ENCODE peak calls at places on chromosomes 13 and 19, in ten cellular contexts. One of them, this sample, is unnamed.
A peak's percentile ranks its signal among the peaks of the same experiment; 100 is the strongest.

GRCh38 chr19:41706741-41707501 is 1.5 kb upstream of the CEACAM5 start:
- DNase-seq in nucleus accumbens: no peak
- DNase-seq in stimulated activated naive CD4-positive, alpha-beta T cell treated with Interleukin-2 at 50 U/mL for 16 hours: peak; percentile 76
- DNase-seq in body of pancreas: peak; percentile 77
- DNase-seq in stimulated activated CD4-positive, alpha-beta T cell treated with anti-CD3 and anti-CD28 coated beads, TNF-alpha, amount 100 ng/mL, for 4 hours: peak; percentile 51
- DNase-seq in AML-193: peak; percentile 64
- DNase-seq in putamen: no peak
- DNase-seq in islet precursor cell: peak; percentile 87
- DNase-seq in left colon: peak; percentile 85
- DNase-seq in uterus: no peak
- DNase-seq in this sample: peak; percentile 43

GRCh38 chr13:99580500-99581268 is 79.4 kb downstream of the TM9SF2 start:
- DNase-seq in nucleus accumbens: no peak
- DNase-seq in stimulated activated naive CD4-positive, alpha-beta T cell treated with Interleukin-2 at 50 U/mL for 16 hours: no peak
- DNase-seq in body of pancreas: no peak
- DNase-seq in stimulated activated CD4-positive, alpha-beta T cell treated with anti-CD3 and anti-CD28 coated beads, TNF-alpha, amount 100 ng/mL, for 4 hours: no peak
- DNase-seq in AML-193: no peak
- DNase-seq in putamen: no peak
- DNase-seq in islet precursor cell: no peak
- DNase-seq in left colon: no peak
- DNase-seq in uterus: no peak
- DNase-seq in this sample: no peak

GRCh38 chr19:3670796-3671679 is 29.2 kb downstream of the PIP5K1C start:
- DNase-seq in nucleus accumbens: no peak
- DNase-seq in stimulated activated naive CD4-positive, alpha-beta T cell treated with Interleukin-2 at 50 U/mL for 16 hours: peak; percentile 31
- DNase-seq in body of pancreas: peak; percentile 36
- DNase-seq in stimulated activated CD4-positive, alpha-beta T cell treated with anti-CD3 and anti-CD28 coated beads, TNF-alpha, amount 100 ng/mL, for 4 hours: no peak
- DNase-seq in AML-193: no peak
- DNase-seq in putamen: no peak
- DNase-seq in islet precursor cell: no peak
- DNase-seq in left colon: peak; percentile 71
- DNase-seq in uterus: peak; percentile 92
- DNase-seq in this sample: no peak

GRCh38 chr19:5253403-5254110 is 87.1 kb downstream of the PTPRS start:
- DNase-seq in nucleus accumbens: no peak
- DNase-seq in stimulated activated naive CD4-positive, alpha-beta T cell treated with Interleukin-2 at 50 U/mL for 16 hours: no peak
- DNase-seq in body of pancreas: no peak
- DNase-seq in stimulated activated CD4-positive, alpha-beta T cell treated with anti-CD3 and anti-CD28 coated beads, TNF-alpha, amount 100 ng/mL, for 4 hours: no peak
- DNase-seq in AML-193: no peak
- DNase-seq in putamen: no peak
- DNase-seq in islet precursor cell: no peak
- DNase-seq in left colon: no peak
- DNase-seq in uterus: no peak
- DNase-seq in this sample: no peak

GRCh38 chr13:44575741-44576395 is at the start of gene TSC22D1:
- DNase-seq in nucleus accumbens: peak; percentile 20
- DNase-seq in stimulated activated naive CD4-positive, alpha-beta T cell treated with Interleukin-2 at 50 U/mL for 16 hours: peak; percentile 65
- DNase-seq in body of pancreas: peak; percentile 54
- DNase-seq in stimulated activated CD4-positive, alpha-beta T cell treated with anti-CD3 and anti-CD28 coated beads, TNF-alpha, amount 100 ng/mL, for 4 hours: peak; percentile 59
- DNase-seq in AML-193: peak; percentile 16
- DNase-seq in putamen: peak; percentile 62
- DNase-seq in islet precursor cell: peak; percentile 70
- DNase-seq in left colon: peak; percentile 48
- DNase-seq in uterus: peak; percentile 38
- DNase-seq in this sample: peak; percentile 48

GRCh38 chr19:3154957-3155736 is 19.3 kb downstream of the GNA15 start:
- DNase-seq in nucleus accumbens: no peak
- DNase-seq in stimulated activated naive CD4-positive, alpha-beta T cell treated with Interleukin-2 at 50 U/mL for 16 hours: peak; percentile 83
- DNase-seq in body of pancreas: peak; percentile 59
- DNase-seq in stimulated activated CD4-positive, alpha-beta T cell treated with anti-CD3 and anti-CD28 coated beads, TNF-alpha, amount 100 ng/mL, for 4 hours: peak; percentile 81
- DNase-seq in AML-193: peak; percentile 45
- DNase-seq in putamen: no peak
- DNase-seq in islet precursor cell: peak; percentile 95
- DNase-seq in left colon: peak; percentile 73
- DNase-seq in uterus: peak; percentile 87
- DNase-seq in this sample: peak; percentile 70

GRCh38 chr19:7857727-7858701 is 16.2 kb downstream of the PRR36 start:
- DNase-seq in nucleus accumbens: no peak
- DNase-seq in stimulated activated naive CD4-positive, alpha-beta T cell treated with Interleukin-2 at 50 U/mL for 16 hours: no peak
- DNase-seq in body of pancreas: no peak
- DNase-seq in stimulated activated CD4-positive, alpha-beta T cell treated with anti-CD3 and anti-CD28 coated beads, TNF-alpha, amount 100 ng/mL, for 4 hours: no peak
- DNase-seq in AML-193: no peak
- DNase-seq in putamen: no peak
- DNase-seq in islet precursor cell: peak; percentile 90
- DNase-seq in left colon: no peak
- DNase-seq in uterus: no peak
- DNase-seq in this sample: no peak

GRCh38 chr13:71864094-71864980 is 2.7 kb downstream of the DACH1 start:
- DNase-seq in nucleus accumbens: no peak
- DNase-seq in stimulated activated naive CD4-positive, alpha-beta T cell treated with Interleukin-2 at 50 U/mL for 16 hours: no peak
- DNase-seq in body of pancreas: peak; percentile 47
- DNase-seq in stimulated activated CD4-positive, alpha-beta T cell treated with anti-CD3 and anti-CD28 coated beads, TNF-alpha, amount 100 ng/mL, for 4 hours: no peak
- DNase-seq in AML-193: peak; percentile 53
- DNase-seq in putamen: no peak
- DNase-seq in islet precursor cell: peak; percentile 63
- DNase-seq in left colon: peak; percentile 84
- DNase-seq in uterus: peak; percentile 49
- DNase-seq in this sample: no peak

GRCh38 chr13:110425444-110425780 is 118.3 kb downstream of the COL4A2 start:
- DNase-seq in nucleus accumbens: no peak
- DNase-seq in stimulated activated naive CD4-positive, alpha-beta T cell treated with Interleukin-2 at 50 U/mL for 16 hours: no peak
- DNase-seq in body of pancreas: no peak
- DNase-seq in stimulated activated CD4-positive, alpha-beta T cell treated with anti-CD3 and anti-CD28 coated beads, TNF-alpha, amount 100 ng/mL, for 4 hours: no peak
- DNase-seq in AML-193: no peak
- DNase-seq in putamen: no peak
- DNase-seq in islet precursor cell: no peak
- DNase-seq in left colon: no peak
- DNase-seq in uterus: no peak
- DNase-seq in this sample: no peak

GRCh38 chr13:100069278-100069677 is 19.6 kb upstream of the PCCA start:
- DNase-seq in nucleus accumbens: no peak
- DNase-seq in stimulated activated naive CD4-positive, alpha-beta T cell treated with Interleukin-2 at 50 U/mL for 16 hours: no peak
- DNase-seq in body of pancreas: peak; percentile 16
- DNase-seq in stimulated activated CD4-positive, alpha-beta T cell treated with anti-CD3 and anti-CD28 coated beads, TNF-alpha, amount 100 ng/mL, for 4 hours: no peak
- DNase-seq in AML-193: peak; percentile 27
- DNase-seq in putamen: no peak
- DNase-seq in islet precursor cell: no peak
- DNase-seq in left colon: no peak
- DNase-seq in uterus: no peak
- DNase-seq in this sample: no peak

GRCh38 chr19:38596057-38596981 is 21.4 kb downstream of the MAP4K1 start:
- DNase-seq in nucleus accumbens: no peak
- DNase-seq in stimulated activated naive CD4-positive, alpha-beta T cell treated with Interleukin-2 at 50 U/mL for 16 hours: no peak
- DNase-seq in body of pancreas: peak; percentile 72
- DNase-seq in stimulated activated CD4-positive, alpha-beta T cell treated with anti-CD3 and anti-CD28 coated beads, TNF-alpha, amount 100 ng/mL, for 4 hours: no peak
- DNase-seq in AML-193: no peak
- DNase-seq in putamen: no peak
- DNase-seq in islet precursor cell: peak; percentile 81
- DNase-seq in left colon: no peak
- DNase-seq in uterus: no peak
- DNase-seq in this sample: peak; percentile 16

GRCh38 chr19:8451885-8452284 is 7.1 kb downstream of the HNRNPM start:
- DNase-seq in nucleus accumbens: no peak
- DNase-seq in stimulated activated naive CD4-positive, alpha-beta T cell treated with Interleukin-2 at 50 U/mL for 16 hours: no peak
- DNase-seq in body of pancreas: no peak
- DNase-seq in stimulated activated CD4-positive, alpha-beta T cell treated with anti-CD3 and anti-CD28 coated beads, TNF-alpha, amount 100 ng/mL, for 4 hours: no peak
- DNase-seq in AML-193: no peak
- DNase-seq in putamen: no peak
- DNase-seq in islet precursor cell: no peak
- DNase-seq in left colon: no peak
- DNase-seq in uterus: no peak
- DNase-seq in this sample: no peak

GRCh38 chr13:22517544-22517943 is 663.2 kb upstream of the SGCG start:
- DNase-seq in nucleus accumbens: no peak
- DNase-seq in stimulated activated naive CD4-positive, alpha-beta T cell treated with Interleukin-2 at 50 U/mL for 16 hours: no peak
- DNase-seq in body of pancreas: no peak
- DNase-seq in stimulated activated CD4-positive, alpha-beta T cell treated with anti-CD3 and anti-CD28 coated beads, TNF-alpha, amount 100 ng/mL, for 4 hours: no peak
- DNase-seq in AML-193: no peak
- DNase-seq in putamen: no peak
- DNase-seq in islet precursor cell: no peak
- DNase-seq in left colon: no peak
- DNase-seq in uterus: no peak
- DNase-seq in this sample: no peak

GRCh38 chr19:1521636-1522035 is 2.2 kb upstream of the PLK5 start:
- DNase-seq in nucleus accumbens: peak; percentile 38
- DNase-seq in stimulated activated naive CD4-positive, alpha-beta T cell treated with Interleukin-2 at 50 U/mL for 16 hours: no peak
- DNase-seq in body of pancreas: no peak
- DNase-seq in stimulated activated CD4-positive, alpha-beta T cell treated with anti-CD3 and anti-CD28 coated beads, TNF-alpha, amount 100 ng/mL, for 4 hours: no peak
- DNase-seq in AML-193: no peak
- DNase-seq in putamen: peak; percentile 57
- DNase-seq in islet precursor cell: no peak
- DNase-seq in left colon: no peak
- DNase-seq in uterus: no peak
- DNase-seq in this sample: no peak

GRCh38 chr13:40969169-40969901 is 49.8 kb downstream of the ELF1 start:
- DNase-seq in nucleus accumbens: no peak
- DNase-seq in stimulated activated naive CD4-positive, alpha-beta T cell treated with Interleukin-2 at 50 U/mL for 16 hours: no peak
- DNase-seq in body of pancreas: no peak
- DNase-seq in stimulated activated CD4-positive, alpha-beta T cell treated with anti-CD3 and anti-CD28 coated beads, TNF-alpha, amount 100 ng/mL, for 4 hours: no peak
- DNase-seq in AML-193: no peak
- DNase-seq in putamen: no peak
- DNase-seq in islet precursor cell: no peak
- DNase-seq in left colon: no peak
- DNase-seq in uterus: no peak
- DNase-seq in this sample: no peak

GRCh38 chr13:30757026-30757425 is 21.7 kb downstream of the ALOX5AP start:
- DNase-seq in nucleus accumbens: no peak
- DNase-seq in stimulated activated naive CD4-positive, alpha-beta T cell treated with Interleukin-2 at 50 U/mL for 16 hours: no peak
- DNase-seq in body of pancreas: no peak
- DNase-seq in stimulated activated CD4-positive, alpha-beta T cell treated with anti-CD3 and anti-CD28 coated beads, TNF-alpha, amount 100 ng/mL, for 4 hours: no peak
- DNase-seq in AML-193: no peak
- DNase-seq in putamen: no peak
- DNase-seq in islet precursor cell: no peak
- DNase-seq in left colon: no peak
- DNase-seq in uterus: no peak
- DNase-seq in this sample: no peak

GRCh38 chr13:113785051-113786010 is 26.3 kb downstream of the TMEM255B start:
- DNase-seq in nucleus accumbens: no peak
- DNase-seq in stimulated activated naive CD4-positive, alpha-beta T cell treated with Interleukin-2 at 50 U/mL for 16 hours: no peak
- DNase-seq in body of pancreas: no peak
- DNase-seq in stimulated activated CD4-positive, alpha-beta T cell treated with anti-CD3 and anti-CD28 coated beads, TNF-alpha, amount 100 ng/mL, for 4 hours: no peak
- DNase-seq in AML-193: peak; percentile 67
- DNase-seq in putamen: no peak
- DNase-seq in islet precursor cell: no peak
- DNase-seq in left colon: no peak
- DNase-seq in uterus: no peak
- DNase-seq in this sample: no peak

GRCh38 chr19:33171222-33171795 is 22.8 kb upstream of the LRP3 start:
- DNase-seq in nucleus accumbens: no peak
- DNase-seq in stimulated activated naive CD4-positive, alpha-beta T cell treated with Interleukin-2 at 50 U/mL for 16 hours: no peak
- DNase-seq in body of pancreas: no peak
- DNase-seq in stimulated activated CD4-positive, alpha-beta T cell treated with anti-CD3 and anti-CD28 coated beads, TNF-alpha, amount 100 ng/mL, for 4 hours: no peak
- DNase-seq in AML-193: no peak
- DNase-seq in putamen: no peak
- DNase-seq in islet precursor cell: no peak
- DNase-seq in left colon: no peak
- DNase-seq in uterus: no peak
- DNase-seq in this sample: no peak

GRCh38 chr19:31231181-31231580 is 118.1 kb downstream of the TSHZ3 start:
- DNase-seq in nucleus accumbens: no peak
- DNase-seq in stimulated activated naive CD4-positive, alpha-beta T cell treated with Interleukin-2 at 50 U/mL for 16 hours: no peak
- DNase-seq in body of pancreas: no peak
- DNase-seq in stimulated activated CD4-positive, alpha-beta T cell treated with anti-CD3 and anti-CD28 coated beads, TNF-alpha, amount 100 ng/mL, for 4 hours: no peak
- DNase-seq in AML-193: no peak
- DNase-seq in putamen: no peak
- DNase-seq in islet precursor cell: no peak
- DNase-seq in left colon: no peak
- DNase-seq in uterus: no peak
- DNase-seq in this sample: no peak

GRCh38 chr13:24053505-24054251 is 106.8 kb upstream of the SPATA13 start:
- DNase-seq in nucleus accumbens: peak; percentile 59
- DNase-seq in stimulated activated naive CD4-positive, alpha-beta T cell treated with Interleukin-2 at 50 U/mL for 16 hours: peak; percentile 53
- DNase-seq in body of pancreas: peak; percentile 82
- DNase-seq in stimulated activated CD4-positive, alpha-beta T cell treated with anti-CD3 and anti-CD28 coated beads, TNF-alpha, amount 100 ng/mL, for 4 hours: peak; percentile 28
- DNase-seq in AML-193: peak; percentile 52
- DNase-seq in putamen: peak; percentile 83
- DNase-seq in islet precursor cell: peak; percentile 88
- DNase-seq in left colon: peak; percentile 60
- DNase-seq in uterus: peak; percentile 58
- DNase-seq in this sample: peak; percentile 21

GRCh38 chr19:18298601-18299000 is 17.2 kb upstream of the JUND start:
- DNase-seq in nucleus accumbens: no peak
- DNase-seq in stimulated activated naive CD4-positive, alpha-beta T cell treated with Interleukin-2 at 50 U/mL for 16 hours: no peak
- DNase-seq in body of pancreas: no peak
- DNase-seq in stimulated activated CD4-positive, alpha-beta T cell treated with anti-CD3 and anti-CD28 coated beads, TNF-alpha, amount 100 ng/mL, for 4 hours: no peak
- DNase-seq in AML-193: no peak
- DNase-seq in putamen: no peak
- DNase-seq in islet precursor cell: no peak
- DNase-seq in left colon: no peak
- DNase-seq in uterus: no peak
- DNase-seq in this sample: no peak

GRCh38 chr19:45171211-45171623 is 6.8 kb downstream of the TRAPPC6A start:
- DNase-seq in nucleus accumbens: no peak
- DNase-seq in stimulated activated naive CD4-positive, alpha-beta T cell treated with Interleukin-2 at 50 U/mL for 16 hours: peak; percentile 25
- DNase-seq in body of pancreas: no peak
- DNase-seq in stimulated activated CD4-positive, alpha-beta T cell treated with anti-CD3 and anti-CD28 coated beads, TNF-alpha, amount 100 ng/mL, for 4 hours: peak; percentile 24
- DNase-seq in AML-193: no peak
- DNase-seq in putamen: no peak
- DNase-seq in islet precursor cell: no peak
- DNase-seq in left colon: no peak
- DNase-seq in uterus: no peak
- DNase-seq in this sample: no peak

GRCh38 chr19:31263317-31263716 is 85.9 kb downstream of the TSHZ3 start:
- DNase-seq in nucleus accumbens: no peak
- DNase-seq in stimulated activated naive CD4-positive, alpha-beta T cell treated with Interleukin-2 at 50 U/mL for 16 hours: no peak
- DNase-seq in body of pancreas: no peak
- DNase-seq in stimulated activated CD4-positive, alpha-beta T cell treated with anti-CD3 and anti-CD28 coated beads, TNF-alpha, amount 100 ng/mL, for 4 hours: no peak
- DNase-seq in AML-193: no peak
- DNase-seq in putamen: no peak
- DNase-seq in islet precursor cell: peak; percentile 19
- DNase-seq in left colon: no peak
- DNase-seq in uterus: peak; percentile 28
- DNase-seq in this sample: no peak

GRCh38 chr13:98252931-98253470 is 75.9 kb upstream of the RNF113B start:
- DNase-seq in nucleus accumbens: no peak
- DNase-seq in stimulated activated naive CD4-positive, alpha-beta T cell treated with Interleukin-2 at 50 U/mL for 16 hours: no peak
- DNase-seq in body of pancreas: no peak
- DNase-seq in stimulated activated CD4-positive, alpha-beta T cell treated with anti-CD3 and anti-CD28 coated beads, TNF-alpha, amount 100 ng/mL, for 4 hours: no peak
- DNase-seq in AML-193: no peak
- DNase-seq in putamen: no peak
- DNase-seq in islet precursor cell: peak; percentile 86
- DNase-seq in left colon: no peak
- DNase-seq in uterus: no peak
- DNase-seq in this sample: no peak

GRCh38 chr19:50669319-50670101 is 20.3 kb downstream of the C19orf81 start:
- DNase-seq in nucleus accumbens: no peak
- DNase-seq in stimulated activated naive CD4-positive, alpha-beta T cell treated with Interleukin-2 at 50 U/mL for 16 hours: no peak
- DNase-seq in body of pancreas: no peak
- DNase-seq in stimulated activated CD4-positive, alpha-beta T cell treated with anti-CD3 and anti-CD28 coated beads, TNF-alpha, amount 100 ng/mL, for 4 hours: no peak
- DNase-seq in AML-193: peak; percentile 33
- DNase-seq in putamen: no peak
- DNase-seq in islet precursor cell: no peak
- DNase-seq in left colon: no peak
- DNase-seq in uterus: no peak
- DNase-seq in this sample: no peak

GRCh38 chr13:20331419-20331818 is 99.3 kb upstream of the GJB6 start:
- DNase-seq in nucleus accumbens: no peak
- DNase-seq in stimulated activated naive CD4-positive, alpha-beta T cell treated with Interleukin-2 at 50 U/mL for 16 hours: no peak
- DNase-seq in body of pancreas: no peak
- DNase-seq in stimulated activated CD4-positive, alpha-beta T cell treated with anti-CD3 and anti-CD28 coated beads, TNF-alpha, amount 100 ng/mL, for 4 hours: no peak
- DNase-seq in AML-193: no peak
- DNase-seq in putamen: no peak
- DNase-seq in islet precursor cell: no peak
- DNase-seq in left colon: no peak
- DNase-seq in uterus: no peak
- DNase-seq in this sample: no peak

GRCh38 chr13:60134376-60134775 is 29.4 kb downstream of the DIAPH3 start:
- DNase-seq in nucleus accumbens: no peak
- DNase-seq in stimulated activated naive CD4-positive, alpha-beta T cell treated with Interleukin-2 at 50 U/mL for 16 hours: no peak
- DNase-seq in body of pancreas: no peak
- DNase-seq in stimulated activated CD4-positive, alpha-beta T cell treated with anti-CD3 and anti-CD28 coated beads, TNF-alpha, amount 100 ng/mL, for 4 hours: no peak
- DNase-seq in AML-193: no peak
- DNase-seq in putamen: no peak
- DNase-seq in islet precursor cell: no peak
- DNase-seq in left colon: no peak
- DNase-seq in uterus: no peak
- DNase-seq in this sample: no peak

This sample was measured in activated T-helper 9 cell treated with anti-CD3 and anti-CD28 coated beads, Interleukin-2, amount 50 U/mL, for 16 hours.